ENCODE peak calls at places on chromosomes 3 and 15, in ten cellular contexts. M is GM10248, B is AG04450, O is OCI-LY7, K is pancreas, D is astrocyte of the spinal cord, N is HCT116, R is cardiac muscle cell, I is foreskin fibroblast, V is IMR-90. W is an unnamed sample.

GRCh38 chr15:69593981-69594966 is 141.7 kb downstream of the RPLP1 start:
- DNase-seq in R (peak; percentile 69), V (peak; percentile 38), O (no peak), D (peak; percentile 93), B (no peak), N (no peak), M (no peak), I (no peak), K (peak; percentile 95), W (no peak)

GRCh38 chr3:69161587-69162196 is 39.3 kb upstream of the LMOD3 start:
- DNase-seq in D (peak; percentile 50), B (peak; percentile 7), R (peak; percentile 71), V (peak; percentile 53), M (peak; percentile 62), I (peak; percentile 20), K (peak; percentile 39), O (peak; percentile 54), N (peak; percentile 41), W (peak; percentile 25)

GRCh38 chr3:122952509-122952908 is 75.1 kb downstream of the SEMA5B start:
- DNase-seq in D (no peak), V (no peak), K (no peak), O (peak; percentile 3), I (no peak), N (no peak), B (no peak), R (peak; percentile 32), M (peak; percentile 59), W (no peak)

GRCh38 chr3:55169608-55170010 is 241.8 kb upstream of the LRTM1 start:
- DNase-seq in V (peak; percentile 100), R (peak; percentile 91), I (peak; percentile 99), D (peak; percentile 98), O (no peak), N (no peak), K (no peak), B (peak; percentile 100), M (no peak), W (no peak)

GRCh38 chr3:113485161-113485609 is 29.8 kb downstream of the SPICE1 start:
- DNase-seq in O (no peak), R (no peak), B (no peak), M (no peak), D (no peak), I (no peak), K (no peak), N (no peak), V (no peak), W (no peak)

GRCh38 chr3:146160233-146160963 is 586 bp downstream of the PLOD2 start:
- DNase-seq in D (peak; percentile 89), R (peak; percentile 88), B (no peak), V (peak; percentile 79), I (peak; percentile 71), O (no peak), N (peak; percentile 57), M (peak; percentile 10), K (peak; percentile 80), W (peak; percentile 59)

GRCh38 chr3:38521391-38521987 is 25.3 kb downstream of the EXOG start:
- DNase-seq in V (peak; percentile 75), M (peak; percentile 72), K (peak; percentile 73), R (peak; percentile 78), B (peak; percentile 49), O (peak; percentile 68), I (peak; percentile 48), D (peak; percentile 72), N (peak; percentile 62), W (peak; percentile 75)

GRCh38 chr15:89554247-89554646 is 21.0 kb upstream of the TICRR start:
- DNase-seq in O (no peak), K (no peak), I (no peak), V (no peak), M (no peak), R (no peak), B (no peak), N (no peak), D (no peak), W (no peak)

GRCh38 chr15:31390029-31390428 is 63.4 kb downstream of the KLF13 start:
- DNase-seq in V (no peak), M (peak; percentile 6), K (no peak), I (no peak), R (no peak), B (no peak), D (no peak), N (no peak), O (no peak), W (no peak)

GRCh38 chr15:31390777-31391486 is 64.3 kb downstream of the KLF13 start:
- DNase-seq in O (no peak), I (no peak), M (peak; percentile 7), K (no peak), D (no peak), R (no peak), B (no peak), V (no peak), N (no peak), W (no peak)

GRCh38 chr15:31392761-31393401 is 66.2 kb downstream of the KLF13 start:
- DNase-seq in O (peak; percentile 33), R (peak; percentile 56), B (no peak), N (no peak), V (no peak), K (peak; percentile 49), I (no peak), D (no peak), M (peak; percentile 42), W (peak; percentile 54)

GRCh38 chr15:31393441-31394091 is 66.9 kb downstream of the KLF13 start:
- DNase-seq in O (peak; percentile 25), D (peak; percentile 35), R (no peak), V (no peak), I (no peak), K (no peak), N (no peak), M (peak; percentile 6), B (no peak), W (no peak)

DNA sequence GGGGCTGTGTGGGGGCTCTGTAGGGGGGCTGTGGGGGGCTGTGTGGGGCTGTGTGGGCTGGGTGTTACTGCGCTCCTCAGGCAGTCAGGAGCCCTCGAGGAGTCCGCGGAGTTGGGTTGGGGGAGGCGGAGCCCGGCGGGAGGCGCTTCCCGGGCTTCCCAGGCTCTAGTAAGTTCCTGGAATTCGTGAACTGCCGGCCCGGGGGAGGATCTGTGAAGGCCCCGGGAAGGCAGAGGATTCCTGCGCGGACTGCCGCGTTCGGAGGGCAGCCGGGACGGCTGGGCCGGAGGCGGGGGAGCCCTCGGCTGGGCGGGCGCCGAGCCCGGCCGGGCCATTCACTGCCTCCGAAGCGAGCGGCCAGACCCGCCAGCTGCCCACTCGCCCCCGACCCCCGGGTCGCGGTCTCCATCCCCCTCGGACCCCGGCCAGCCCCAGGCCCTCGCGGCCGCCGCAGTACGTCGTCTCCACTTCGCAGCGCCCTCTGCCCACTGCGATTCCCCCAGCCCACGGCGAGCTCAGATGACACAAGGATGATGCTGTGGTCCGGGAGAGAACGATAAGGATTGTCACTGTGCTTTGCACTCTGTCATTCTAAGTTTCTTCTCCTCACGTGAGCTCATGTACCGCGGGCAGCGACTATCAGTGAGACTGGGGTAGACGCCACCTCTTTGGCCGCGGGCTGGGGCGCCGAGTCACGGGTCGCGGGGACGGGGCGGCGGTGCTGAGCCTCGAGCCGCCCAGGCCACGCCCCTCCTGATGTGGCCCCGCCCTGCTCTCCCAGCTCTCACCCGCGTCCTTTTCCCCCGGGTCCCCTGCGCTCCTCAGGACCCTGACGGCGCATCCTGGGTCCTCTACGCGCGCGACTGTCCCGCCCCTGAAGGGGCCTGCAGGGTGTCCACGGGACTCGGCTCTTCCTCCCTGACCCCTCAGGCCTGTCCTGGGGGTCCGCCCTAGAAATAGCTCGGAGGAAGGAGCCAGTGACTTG is 65.3 kb downstream of the KLF13 start:
- DNase-seq in M (peak; percentile 90), N (no peak), B (peak; percentile 23), K (peak; percentile 82), R (peak; percentile 94), D (peak; percentile 48), I (peak; percentile 63), O (peak; percentile 71), V (peak; percentile 62), W (peak; percentile 80)
- TF ChIP-seq CTCF in M (peak; percentile 5), N (no peak), B (no peak), K (no peak), R (no peak), D (no peak), I (no peak), O (no peak), V (peak; percentile 4), W (no peak)

GRCh38 chr3:93981649-93982048 is 1.7 kb downstream of the ARL13B start:
- DNase-seq in B (no peak), M (no peak), I (no peak), D (no peak), V (no peak), R (no peak), N (no peak), O (no peak), K (no peak), W (no peak)

GRCh38 chr3:93983408-93983807 is 3.5 kb downstream of the ARL13B start:
- DNase-seq in I (no peak), B (no peak), V (no peak), K (no peak), D (no peak), O (no peak), R (no peak), M (no peak), N (no peak), W (no peak)

GRCh38 chr3:93984618-93985017 is 4.7 kb downstream of the ARL13B start:
- DNase-seq in D (no peak), I (no peak), R (no peak), O (no peak), V (no peak), N (no peak), M (no peak), K (no peak), B (no peak), W (no peak)

GRCh38 chr3:93979850-93980677 is at the start of gene ARL13B:
- DNase-seq in D (peak; percentile 99), K (peak; percentile 96), V (peak; percentile 98), M (peak; percentile 96), R (peak; percentile 99), O (peak; percentile 97), I (peak; percentile 98), N (peak; percentile 95), B (peak; percentile 93), W (peak; percentile 90)
- TF ChIP-seq CTCF in D (no peak), K (no peak), V (no peak), M (no peak), R (no peak), O (no peak), I (no peak), N (no peak), B (no peak), W (no peak)

GRCh38 chr3:95514260-95514659 is 1300.1 kb upstream of the EPHA6 start:
- DNase-seq in K (no peak), I (no peak), O (no peak), M (no peak), R (no peak), N (no peak), D (no peak), B (no peak), V (no peak), W (no peak)

GRCh38 chr3:95508124-95508523 is 1306.3 kb upstream of the EPHA6 start:
- DNase-seq in I (no peak), N (no peak), O (no peak), R (no peak), B (no peak), K (no peak), D (no peak), V (no peak), M (peak; percentile 2), W (no peak)

DNA sequence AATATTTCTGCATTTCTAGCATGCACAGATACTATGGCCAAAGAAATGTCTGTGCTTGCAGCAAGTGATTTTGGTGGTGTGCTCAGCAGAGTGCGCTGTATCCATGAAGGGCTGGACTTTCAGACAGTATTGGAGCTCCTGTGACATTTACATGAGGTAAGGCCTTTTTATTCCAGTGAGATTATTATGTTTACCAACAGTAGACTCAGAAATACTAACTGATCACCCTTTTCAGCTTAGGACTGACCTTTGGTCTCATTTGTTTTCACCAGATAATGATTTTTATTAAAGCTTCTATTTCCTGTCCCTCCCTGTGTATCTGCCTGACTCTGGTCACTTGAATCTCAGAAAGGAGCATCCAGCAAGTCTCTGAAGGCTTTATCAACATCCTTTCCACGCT is 1302.5 kb upstream of the EPHA6 start:
- DNase-seq in M (no peak), B (no peak), R (no peak), D (no peak), K (no peak), N (no peak), O (no peak), I (no peak), V (no peak), W (no peak)
- TF ChIP-seq CTCF in M (no peak), B (no peak), R (no peak), D (no peak), K (no peak), N (no peak), O (no peak), I (no peak), V (no peak), W (no peak)

DNA sequence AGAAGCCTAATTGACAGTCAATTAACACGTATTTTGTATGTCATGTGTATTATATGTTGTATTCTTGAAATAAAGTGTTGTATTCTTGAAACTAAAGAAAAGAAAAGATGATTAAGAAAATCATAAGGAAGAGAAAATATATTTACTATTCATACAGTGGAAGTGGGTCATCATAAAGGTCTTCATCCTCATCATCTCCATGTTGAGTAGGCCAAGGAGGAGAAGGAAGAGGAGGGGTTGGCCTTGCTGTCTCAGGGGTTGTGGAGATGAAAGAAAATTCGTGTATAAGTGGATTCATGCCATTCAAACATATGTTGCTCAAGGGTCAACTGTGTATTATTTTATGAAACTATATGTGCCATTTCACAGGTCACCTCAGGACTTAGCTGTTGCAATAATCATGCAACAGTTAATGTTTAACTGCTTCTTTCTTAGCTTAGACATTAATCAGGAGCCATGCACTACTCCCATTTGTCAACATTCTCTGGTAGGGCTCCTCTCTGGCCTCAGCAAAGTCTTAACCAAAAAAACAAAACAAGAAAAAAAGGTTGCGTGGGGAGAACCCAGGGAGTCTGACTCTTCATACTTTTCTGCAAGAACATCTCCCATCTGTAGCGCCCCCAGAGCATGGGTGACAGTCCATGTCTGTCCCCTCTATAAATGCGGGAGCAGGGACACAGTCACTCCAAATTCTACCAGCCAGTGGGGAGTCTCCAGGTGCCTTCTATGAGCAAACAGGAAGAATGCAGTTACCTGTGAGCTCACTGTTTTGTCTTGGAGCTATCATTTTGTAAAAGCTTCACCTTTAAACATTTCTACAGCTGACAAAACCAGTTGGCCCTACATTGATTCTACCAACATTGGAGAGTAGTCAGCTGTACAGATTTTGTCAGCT is 19.9 kb upstream of the LRRC2 start:
- DNase-seq in M (no peak), N (no peak), V (no peak), B (no peak), O (no peak), D (no peak), K (peak; percentile 37), I (no peak), R (no peak), W (no peak)
- TF ChIP-seq CTCF in M (no peak), N (no peak), V (no peak), B (no peak), O (no peak), D (no peak), K (no peak), I (no peak), R (no peak), W (no peak)